ENCODE peak calls at places on chromosome 7, in eight cellular contexts. One of them, this sample, is unnamed.

GRCh38 chr7:11341285-11341944 is 367.7 kb downstream of the PHF14 start:
- DNase-seq in spleen: no peak
- DNase-seq in cardiac septum: no peak
- DNase-seq in AG10803: peak
- DNase-seq in endothelial cell: peak
- DNase-seq in left lung: no peak
- DNase-seq in NCI-H460: peak
- DNase-seq in fibroblast of lung: peak
- DNase-seq in this sample: no peak

GRCh38 chr7:21358640-21359039 is 69.2 kb upstream of the SP4 start:
- DNase-seq in spleen: no peak
- DNase-seq in cardiac septum: no peak
- DNase-seq in AG10803: no peak
- DNase-seq in endothelial cell: no peak
- DNase-seq in left lung: no peak
- DNase-seq in NCI-H460: no peak
- DNase-seq in fibroblast of lung: no peak
- DNase-seq in this sample: no peak

GRCh38 chr7:69739906-69740545 is 141.8 kb downstream of the AUTS2 start:
- DNase-seq in spleen: no peak
- DNase-seq in cardiac septum: no peak
- DNase-seq in AG10803: peak
- DNase-seq in endothelial cell: no peak
- DNase-seq in left lung: no peak
- DNase-seq in NCI-H460: no peak
- DNase-seq in fibroblast of lung: peak
- DNase-seq in this sample: no peak

GRCh38 chr7:11404355-11404754 is 427.6 kb downstream of the THSD7A start:
- DNase-seq in spleen: no peak
- DNase-seq in cardiac septum: no peak
- DNase-seq in AG10803: no peak
- DNase-seq in endothelial cell: no peak
- DNase-seq in left lung: no peak
- DNase-seq in NCI-H460: no peak
- DNase-seq in fibroblast of lung: no peak
- DNase-seq in this sample: no peak

GRCh38 chr7:47576031-47576908 is 5.6 kb downstream of the TNS3 start:
- DNase-seq in spleen: no peak
- DNase-seq in cardiac septum: no peak
- DNase-seq in AG10803: peak
- DNase-seq in endothelial cell: no peak
- DNase-seq in left lung: no peak
- DNase-seq in NCI-H460: no peak
- DNase-seq in fibroblast of lung: peak
- DNase-seq in this sample: no peak

GRCh38 chr7:107559864-107560263 is 3.9 kb downstream of the COG5 start:
- DNase-seq in spleen: no peak
- DNase-seq in cardiac septum: no peak
- DNase-seq in AG10803: peak
- DNase-seq in endothelial cell: no peak
- DNase-seq in left lung: no peak
- DNase-seq in NCI-H460: peak
- DNase-seq in fibroblast of lung: peak
- DNase-seq in this sample: no peak

GRCh38 chr7:24755096-24755495 is 2.2 kb downstream of the GSDME start:
- DNase-seq in spleen: no peak
- DNase-seq in cardiac septum: no peak
- DNase-seq in AG10803: no peak
- DNase-seq in endothelial cell: no peak
- DNase-seq in left lung: no peak
- DNase-seq in NCI-H460: no peak
- DNase-seq in fibroblast of lung: no peak
- DNase-seq in this sample: no peak

GRCh38 chr7:152675761-152676636 is at the start of gene XRCC2:
- DNase-seq in spleen: peak
- DNase-seq in cardiac septum: peak
- DNase-seq in AG10803: peak
- DNase-seq in endothelial cell: peak
- DNase-seq in left lung: peak
- DNase-seq in NCI-H460: peak
- DNase-seq in fibroblast of lung: peak
- DNase-seq in this sample: peak

GRCh38 chr7:123569352-123569999 is 11.9 kb upstream of the NDUFA5 start:
- DNase-seq in spleen: no peak
- DNase-seq in cardiac septum: no peak
- DNase-seq in AG10803: no peak
- DNase-seq in endothelial cell: no peak
- DNase-seq in left lung: no peak
- DNase-seq in NCI-H460: no peak
- DNase-seq in fibroblast of lung: no peak
- DNase-seq in this sample: no peak

GRCh38 chr7:19869979-19870378 is 96.6 kb upstream of the TMEM196 start:
- DNase-seq in spleen: no peak
- DNase-seq in cardiac septum: no peak
- DNase-seq in AG10803: no peak
- DNase-seq in endothelial cell: no peak
- DNase-seq in left lung: no peak
- DNase-seq in NCI-H460: no peak
- DNase-seq in fibroblast of lung: no peak
- DNase-seq in this sample: no peak

GRCh38 chr7:108093903-108094302 is 36.3 kb downstream of the LAMB4 start:
- DNase-seq in spleen: no peak
- DNase-seq in cardiac septum: no peak
- DNase-seq in AG10803: peak
- DNase-seq in endothelial cell: no peak
- DNase-seq in left lung: no peak
- DNase-seq in NCI-H460: no peak
- DNase-seq in fibroblast of lung: peak
- DNase-seq in this sample: no peak

GRCh38 chr7:23603632-23604295 is 6.6 kb downstream of the CCDC126 start:
- DNase-seq in spleen: no peak
- DNase-seq in cardiac septum: no peak
- DNase-seq in AG10803: no peak
- DNase-seq in endothelial cell: no peak
- DNase-seq in left lung: no peak
- DNase-seq in NCI-H460: no peak
- DNase-seq in fibroblast of lung: no peak
- DNase-seq in this sample: no peak

GRCh38 chr7:151015967-151016366 is 8.3 kb downstream of the ATG9B start:
- DNase-seq in spleen: no peak
- DNase-seq in cardiac septum: no peak
- DNase-seq in AG10803: no peak
- DNase-seq in endothelial cell: no peak
- DNase-seq in left lung: peak
- DNase-seq in NCI-H460: no peak
- DNase-seq in fibroblast of lung: no peak
- DNase-seq in this sample: no peak

GRCh38 chr7:28155019-28155660 is 25.5 kb downstream of the JAZF1 start:
- DNase-seq in spleen: no peak
- DNase-seq in cardiac septum: no peak
- DNase-seq in AG10803: no peak
- DNase-seq in endothelial cell: no peak
- DNase-seq in left lung: no peak
- DNase-seq in NCI-H460: no peak
- DNase-seq in fibroblast of lung: no peak
- DNase-seq in this sample: no peak

GRCh38 chr7:92244803-92245486 is 769 bp downstream of the KRIT1 start:
- DNase-seq in spleen: no peak
- DNase-seq in cardiac septum: no peak
- DNase-seq in AG10803: peak
- DNase-seq in endothelial cell: no peak
- DNase-seq in left lung: no peak
- DNase-seq in NCI-H460: no peak
- DNase-seq in fibroblast of lung: peak
- DNase-seq in this sample: peak

GRCh38 chr7:21338728-21339164 is 89.1 kb upstream of the SP4 start:
- DNase-seq in spleen: no peak
- DNase-seq in cardiac septum: no peak
- DNase-seq in AG10803: no peak
- DNase-seq in endothelial cell: no peak
- DNase-seq in left lung: no peak
- DNase-seq in NCI-H460: no peak
- DNase-seq in fibroblast of lung: no peak
- DNase-seq in this sample: no peak

GRCh38 chr7:11335951-11336350 is 362.3 kb downstream of the PHF14 start:
- DNase-seq in spleen: no peak
- DNase-seq in cardiac septum: no peak
- DNase-seq in AG10803: no peak
- DNase-seq in endothelial cell: no peak
- DNase-seq in left lung: no peak
- DNase-seq in NCI-H460: no peak
- DNase-seq in fibroblast of lung: no peak
- DNase-seq in this sample: no peak

GRCh38 chr7:122984021-122984420 is 11.5 kb downstream of the TAS2R16 start:
- DNase-seq in spleen: no peak
- DNase-seq in cardiac septum: no peak
- DNase-seq in AG10803: no peak
- DNase-seq in endothelial cell: no peak
- DNase-seq in left lung: no peak
- DNase-seq in NCI-H460: no peak
- DNase-seq in fibroblast of lung: no peak
- DNase-seq in this sample: no peak

GRCh38 chr7:128869138-128869943 is 6.7 kb downstream of the ATP6V1F start:
- DNase-seq in spleen: peak
- DNase-seq in cardiac septum: no peak
- DNase-seq in AG10803: no peak
- DNase-seq in endothelial cell: peak
- DNase-seq in left lung: peak
- DNase-seq in NCI-H460: no peak
- DNase-seq in fibroblast of lung: peak
- DNase-seq in this sample: no peak

GRCh38 chr7:48426966-48427555 is 255.8 kb downstream of the ABCA13 start:
- DNase-seq in spleen: no peak
- DNase-seq in cardiac septum: no peak
- DNase-seq in AG10803: peak
- DNase-seq in endothelial cell: no peak
- DNase-seq in left lung: no peak
- DNase-seq in NCI-H460: no peak
- DNase-seq in fibroblast of lung: no peak
- DNase-seq in this sample: no peak

GRCh38 chr7:23373151-23374004 is 74.2 kb downstream of the MALSU1 start:
- DNase-seq in spleen: no peak
- DNase-seq in cardiac septum: no peak
- DNase-seq in AG10803: no peak
- DNase-seq in endothelial cell: no peak
- DNase-seq in left lung: no peak
- DNase-seq in NCI-H460: no peak
- DNase-seq in fibroblast of lung: peak
- DNase-seq in this sample: no peak

This sample was measured in KG1.